ENCODE peak calls at places on chromosome 11, in six cellular contexts. One of them, this sample, is unnamed.

GRCh38 chr11:18671246-18671645 is 27.3 kb upstream of the TMEM86A start:
- DNase-seq in naive thymus-derived CD8-positive, alpha-beta T cell: no peak
- DNase-seq in NCI-H1092: no peak
- DNase-seq in occipital lobe: no peak
- DNase-seq in effector memory CD4-positive, alpha-beta T cell: no peak
- DNase-seq in Ammon's horn: no peak
- DNase-seq in this sample: no peak

GRCh38 chr11:11813288-11813962 is 28.3 kb upstream of the USP47 start:
- DNase-seq in naive thymus-derived CD8-positive, alpha-beta T cell: no peak
- DNase-seq in occipital lobe: no peak
- DNase-seq in effector memory CD4-positive, alpha-beta T cell: no peak
- DNase-seq in Ammon's horn: no peak
- DNase-seq in NCI-H1092: no peak
- DNase-seq in this sample: no peak

GRCh38 chr11:122100222-122101080 is 15.6 kb downstream of the BLID start:
- DNase-seq in naive thymus-derived CD8-positive, alpha-beta T cell: no peak
- DNase-seq in occipital lobe: peak; percentile 62
- DNase-seq in NCI-H1092: peak; percentile 75
- DNase-seq in Ammon's horn: peak; percentile 82
- DNase-seq in effector memory CD4-positive, alpha-beta T cell: no peak
- DNase-seq in this sample: no peak

GRCh38 chr11:12182650-12183511 is 72.5 kb downstream of the MICAL2 start:
- DNase-seq in effector memory CD4-positive, alpha-beta T cell: no peak
- DNase-seq in occipital lobe: no peak
- DNase-seq in NCI-H1092: no peak
- DNase-seq in Ammon's horn: no peak
- DNase-seq in naive thymus-derived CD8-positive, alpha-beta T cell: no peak
- DNase-seq in this sample: no peak

GRCh38 chr11:103051986-103052385 is 40.0 kb downstream of the DCUN1D5 start:
- DNase-seq in Ammon's horn: no peak
- DNase-seq in occipital lobe: no peak
- DNase-seq in effector memory CD4-positive, alpha-beta T cell: no peak
- DNase-seq in naive thymus-derived CD8-positive, alpha-beta T cell: no peak
- DNase-seq in NCI-H1092: no peak
- DNase-seq in this sample: no peak

GRCh38 chr11:33444835-33445594 is 187.8 kb downstream of the HIPK3 start:
- DNase-seq in NCI-H1092: no peak
- DNase-seq in Ammon's horn: peak; percentile 61
- DNase-seq in occipital lobe: peak; percentile 22
- DNase-seq in naive thymus-derived CD8-positive, alpha-beta T cell: no peak
- DNase-seq in effector memory CD4-positive, alpha-beta T cell: no peak
- DNase-seq in this sample: no peak

GRCh38 chr11:108206171-108206570 is 16.3 kb downstream of the NPAT start:
- DNase-seq in Ammon's horn: peak; percentile 25
- DNase-seq in NCI-H1092: no peak
- DNase-seq in effector memory CD4-positive, alpha-beta T cell: no peak
- DNase-seq in occipital lobe: no peak
- DNase-seq in naive thymus-derived CD8-positive, alpha-beta T cell: no peak
- DNase-seq in this sample: no peak

GRCh38 chr11:119148855-119149370 is at the start of gene ABCG4:
- DNase-seq in occipital lobe: no peak
- DNase-seq in NCI-H1092: no peak
- DNase-seq in Ammon's horn: no peak
- DNase-seq in naive thymus-derived CD8-positive, alpha-beta T cell: no peak
- DNase-seq in effector memory CD4-positive, alpha-beta T cell: no peak
- DNase-seq in this sample: peak; percentile 59

GRCh38 chr11:19498986-19499669 is 213.5 kb upstream of the NAV2 start:
- DNase-seq in occipital lobe: no peak
- DNase-seq in NCI-H1092: no peak
- DNase-seq in naive thymus-derived CD8-positive, alpha-beta T cell: no peak
- DNase-seq in effector memory CD4-positive, alpha-beta T cell: no peak
- DNase-seq in Ammon's horn: no peak
- DNase-seq in this sample: no peak

GRCh38 chr11:1502168-1502955 is 15.8 kb upstream of the MOB2 start:
- DNase-seq in Ammon's horn: no peak
- DNase-seq in effector memory CD4-positive, alpha-beta T cell: no peak
- DNase-seq in occipital lobe: no peak
- DNase-seq in NCI-H1092: no peak
- DNase-seq in naive thymus-derived CD8-positive, alpha-beta T cell: no peak
- DNase-seq in this sample: peak; percentile 33

GRCh38 chr11:109306322-109306721 is 115.7 kb upstream of the C11orf87 start:
- DNase-seq in Ammon's horn: no peak
- DNase-seq in effector memory CD4-positive, alpha-beta T cell: no peak
- DNase-seq in naive thymus-derived CD8-positive, alpha-beta T cell: no peak
- DNase-seq in occipital lobe: no peak
- DNase-seq in NCI-H1092: no peak
- DNase-seq in this sample: no peak

GRCh38 chr11:86678296-86678695 is 5.9 kb upstream of the ME3 start:
- DNase-seq in NCI-H1092: no peak
- DNase-seq in effector memory CD4-positive, alpha-beta T cell: no peak
- DNase-seq in occipital lobe: no peak
- DNase-seq in Ammon's horn: no peak
- DNase-seq in naive thymus-derived CD8-positive, alpha-beta T cell: no peak
- DNase-seq in this sample: no peak

GRCh38 chr11:22666700-22667439 is 459 bp downstream of the GAS2 start:
- DNase-seq in effector memory CD4-positive, alpha-beta T cell: no peak
- DNase-seq in naive thymus-derived CD8-positive, alpha-beta T cell: no peak
- DNase-seq in NCI-H1092: peak; percentile 23
- DNase-seq in Ammon's horn: peak; percentile 56
- DNase-seq in occipital lobe: peak; percentile 43
- DNase-seq in this sample: peak; percentile 48

GRCh38 chr11:102244681-102245409 is 72.4 kb upstream of the BIRC3 start:
- DNase-seq in NCI-H1092: no peak
- DNase-seq in effector memory CD4-positive, alpha-beta T cell: no peak
- DNase-seq in Ammon's horn: no peak
- DNase-seq in naive thymus-derived CD8-positive, alpha-beta T cell: no peak
- DNase-seq in occipital lobe: no peak
- DNase-seq in this sample: no peak